ENCODE peak calls at places on chromosomes 13 and 19, in five cellular contexts. One of them, this sample, is unnamed.

GRCh38 chr19:9757544-9758501 is 10.7 kb downstream of the ZNF846 start:
- DNase-seq in T-helper 9 cell: no peak
- DNase-seq in stimulated activated CD8-positive, alpha-beta memory T cell treated with anti-CD3 and anti-CD28 coated beads, Interleukin-15, amount 100 ng/mL, for 1 hour: no peak
- DNase-seq in activated T-helper 1 cell treated with anti-CD3 and anti-CD28 coated beads, Interleukin-12 subunit alpha, Interleukin-12 subunit beta, Interleukin-2, Interleukin-4 antibody, amounts not matched to agents 30 ng/mL and 10 ng/mL and 1 ng/mL, durations not matched to agents 14 hours and 24 hours and 36 hours: no peak
- DNase-seq in cardiac fibroblast: no peak
- DNase-seq in this sample: no peak

GRCh38 chr19:48461982-48462655 is 6.7 kb downstream of the KCNJ14 start:
- DNase-seq in T-helper 9 cell: no peak
- DNase-seq in stimulated activated CD8-positive, alpha-beta memory T cell treated with anti-CD3 and anti-CD28 coated beads, Interleukin-15, amount 100 ng/mL, for 1 hour: no peak
- DNase-seq in activated T-helper 1 cell treated with anti-CD3 and anti-CD28 coated beads, Interleukin-12 subunit alpha, Interleukin-12 subunit beta, Interleukin-2, Interleukin-4 antibody, amounts not matched to agents 30 ng/mL and 10 ng/mL and 1 ng/mL, durations not matched to agents 14 hours and 24 hours and 36 hours: no peak
- DNase-seq in cardiac fibroblast: no peak
- DNase-seq in this sample: no peak

GRCh38 chr13:27079421-27079958 is 92.1 kb downstream of the USP12 start:
- DNase-seq in T-helper 9 cell: no peak
- DNase-seq in stimulated activated CD8-positive, alpha-beta memory T cell treated with anti-CD3 and anti-CD28 coated beads, Interleukin-15, amount 100 ng/mL, for 1 hour: no peak
- DNase-seq in activated T-helper 1 cell treated with anti-CD3 and anti-CD28 coated beads, Interleukin-12 subunit alpha, Interleukin-12 subunit beta, Interleukin-2, Interleukin-4 antibody, amounts not matched to agents 30 ng/mL and 10 ng/mL and 1 ng/mL, durations not matched to agents 14 hours and 24 hours and 36 hours: no peak
- DNase-seq in cardiac fibroblast: peak; percentile 73
- DNase-seq in this sample: peak; percentile 26

GRCh38 chr13:105634059-105634458 is 901.4 kb downstream of the EFNB2 start:
- DNase-seq in T-helper 9 cell: no peak
- DNase-seq in stimulated activated CD8-positive, alpha-beta memory T cell treated with anti-CD3 and anti-CD28 coated beads, Interleukin-15, amount 100 ng/mL, for 1 hour: no peak
- DNase-seq in activated T-helper 1 cell treated with anti-CD3 and anti-CD28 coated beads, Interleukin-12 subunit alpha, Interleukin-12 subunit beta, Interleukin-2, Interleukin-4 antibody, amounts not matched to agents 30 ng/mL and 10 ng/mL and 1 ng/mL, durations not matched to agents 14 hours and 24 hours and 36 hours: no peak
- DNase-seq in cardiac fibroblast: no peak
- DNase-seq in this sample: no peak

GRCh38 chr19:33715462-33715861 is 81.2 kb upstream of the KCTD15 start:
- DNase-seq in T-helper 9 cell: no peak
- DNase-seq in stimulated activated CD8-positive, alpha-beta memory T cell treated with anti-CD3 and anti-CD28 coated beads, Interleukin-15, amount 100 ng/mL, for 1 hour: no peak
- DNase-seq in activated T-helper 1 cell treated with anti-CD3 and anti-CD28 coated beads, Interleukin-12 subunit alpha, Interleukin-12 subunit beta, Interleukin-2, Interleukin-4 antibody, amounts not matched to agents 30 ng/mL and 10 ng/mL and 1 ng/mL, durations not matched to agents 14 hours and 24 hours and 36 hours: no peak
- DNase-seq in cardiac fibroblast: no peak
- DNase-seq in this sample: no peak

GRCh38 chr13:40125336-40125735 is 469.9 kb downstream of the COG6 start:
- DNase-seq in T-helper 9 cell: no peak
- DNase-seq in stimulated activated CD8-positive, alpha-beta memory T cell treated with anti-CD3 and anti-CD28 coated beads, Interleukin-15, amount 100 ng/mL, for 1 hour: no peak
- DNase-seq in activated T-helper 1 cell treated with anti-CD3 and anti-CD28 coated beads, Interleukin-12 subunit alpha, Interleukin-12 subunit beta, Interleukin-2, Interleukin-4 antibody, amounts not matched to agents 30 ng/mL and 10 ng/mL and 1 ng/mL, durations not matched to agents 14 hours and 24 hours and 36 hours: no peak
- DNase-seq in cardiac fibroblast: no peak
- DNase-seq in this sample: no peak

GRCh38 chr19:36918090-36918489 is 2.0 kb downstream of the ZNF568 start:
- DNase-seq in T-helper 9 cell: no peak
- DNase-seq in stimulated activated CD8-positive, alpha-beta memory T cell treated with anti-CD3 and anti-CD28 coated beads, Interleukin-15, amount 100 ng/mL, for 1 hour: no peak
- DNase-seq in activated T-helper 1 cell treated with anti-CD3 and anti-CD28 coated beads, Interleukin-12 subunit alpha, Interleukin-12 subunit beta, Interleukin-2, Interleukin-4 antibody, amounts not matched to agents 30 ng/mL and 10 ng/mL and 1 ng/mL, durations not matched to agents 14 hours and 24 hours and 36 hours: no peak
- DNase-seq in cardiac fibroblast: no peak
- DNase-seq in this sample: no peak

GRCh38 chr13:84049442-84049841 is 167.2 kb upstream of the SLITRK1 start:
- DNase-seq in T-helper 9 cell: no peak
- DNase-seq in stimulated activated CD8-positive, alpha-beta memory T cell treated with anti-CD3 and anti-CD28 coated beads, Interleukin-15, amount 100 ng/mL, for 1 hour: no peak
- DNase-seq in activated T-helper 1 cell treated with anti-CD3 and anti-CD28 coated beads, Interleukin-12 subunit alpha, Interleukin-12 subunit beta, Interleukin-2, Interleukin-4 antibody, amounts not matched to agents 30 ng/mL and 10 ng/mL and 1 ng/mL, durations not matched to agents 14 hours and 24 hours and 36 hours: no peak
- DNase-seq in cardiac fibroblast: no peak
- DNase-seq in this sample: no peak

GRCh38 chr13:34886987-34887386 is 55.1 kb upstream of the NBEA start:
- DNase-seq in T-helper 9 cell: no peak
- DNase-seq in stimulated activated CD8-positive, alpha-beta memory T cell treated with anti-CD3 and anti-CD28 coated beads, Interleukin-15, amount 100 ng/mL, for 1 hour: no peak
- DNase-seq in activated T-helper 1 cell treated with anti-CD3 and anti-CD28 coated beads, Interleukin-12 subunit alpha, Interleukin-12 subunit beta, Interleukin-2, Interleukin-4 antibody, amounts not matched to agents 30 ng/mL and 10 ng/mL and 1 ng/mL, durations not matched to agents 14 hours and 24 hours and 36 hours: no peak
- DNase-seq in cardiac fibroblast: no peak
- DNase-seq in this sample: no peak

GRCh38 chr13:48975101-48975925 is at the start of gene FNDC3A:
- DNase-seq in T-helper 9 cell: no peak
- DNase-seq in stimulated activated CD8-positive, alpha-beta memory T cell treated with anti-CD3 and anti-CD28 coated beads, Interleukin-15, amount 100 ng/mL, for 1 hour: peak; percentile 14
- DNase-seq in activated T-helper 1 cell treated with anti-CD3 and anti-CD28 coated beads, Interleukin-12 subunit alpha, Interleukin-12 subunit beta, Interleukin-2, Interleukin-4 antibody, amounts not matched to agents 30 ng/mL and 10 ng/mL and 1 ng/mL, durations not matched to agents 14 hours and 24 hours and 36 hours: peak; percentile 27
- DNase-seq in cardiac fibroblast: peak; percentile 70
- DNase-seq in this sample: peak; percentile 74

GRCh38 chr13:63024458-63024857 is 1608.8 kb upstream of the PCDH20 start:
- DNase-seq in T-helper 9 cell: no peak
- DNase-seq in stimulated activated CD8-positive, alpha-beta memory T cell treated with anti-CD3 and anti-CD28 coated beads, Interleukin-15, amount 100 ng/mL, for 1 hour: no peak
- DNase-seq in activated T-helper 1 cell treated with anti-CD3 and anti-CD28 coated beads, Interleukin-12 subunit alpha, Interleukin-12 subunit beta, Interleukin-2, Interleukin-4 antibody, amounts not matched to agents 30 ng/mL and 10 ng/mL and 1 ng/mL, durations not matched to agents 14 hours and 24 hours and 36 hours: no peak
- DNase-seq in cardiac fibroblast: no peak
- DNase-seq in this sample: no peak

GRCh38 chr13:46232281-46232680 is 20.6 kb downstream of the LRRC63 start:
- DNase-seq in T-helper 9 cell: no peak
- DNase-seq in stimulated activated CD8-positive, alpha-beta memory T cell treated with anti-CD3 and anti-CD28 coated beads, Interleukin-15, amount 100 ng/mL, for 1 hour: no peak
- DNase-seq in activated T-helper 1 cell treated with anti-CD3 and anti-CD28 coated beads, Interleukin-12 subunit alpha, Interleukin-12 subunit beta, Interleukin-2, Interleukin-4 antibody, amounts not matched to agents 30 ng/mL and 10 ng/mL and 1 ng/mL, durations not matched to agents 14 hours and 24 hours and 36 hours: no peak
- DNase-seq in cardiac fibroblast: peak; percentile 48
- DNase-seq in this sample: no peak

GRCh38 chr19:2306971-2307370 is 983 bp downstream of the LINGO3 start:
- DNase-seq in T-helper 9 cell: no peak
- DNase-seq in stimulated activated CD8-positive, alpha-beta memory T cell treated with anti-CD3 and anti-CD28 coated beads, Interleukin-15, amount 100 ng/mL, for 1 hour: no peak
- DNase-seq in activated T-helper 1 cell treated with anti-CD3 and anti-CD28 coated beads, Interleukin-12 subunit alpha, Interleukin-12 subunit beta, Interleukin-2, Interleukin-4 antibody, amounts not matched to agents 30 ng/mL and 10 ng/mL and 1 ng/mL, durations not matched to agents 14 hours and 24 hours and 36 hours: no peak
- DNase-seq in cardiac fibroblast: no peak
- DNase-seq in this sample: no peak

GRCh38 chr19:45263013-45263412 is 11.9 kb downstream of the MARK4 start:
- DNase-seq in T-helper 9 cell: no peak
- DNase-seq in stimulated activated CD8-positive, alpha-beta memory T cell treated with anti-CD3 and anti-CD28 coated beads, Interleukin-15, amount 100 ng/mL, for 1 hour: no peak
- DNase-seq in activated T-helper 1 cell treated with anti-CD3 and anti-CD28 coated beads, Interleukin-12 subunit alpha, Interleukin-12 subunit beta, Interleukin-2, Interleukin-4 antibody, amounts not matched to agents 30 ng/mL and 10 ng/mL and 1 ng/mL, durations not matched to agents 14 hours and 24 hours and 36 hours: no peak
- DNase-seq in cardiac fibroblast: no peak
- DNase-seq in this sample: no peak

GRCh38 chr13:105616313-105617075 is 919.0 kb downstream of the EFNB2 start:
- DNase-seq in T-helper 9 cell: no peak
- DNase-seq in stimulated activated CD8-positive, alpha-beta memory T cell treated with anti-CD3 and anti-CD28 coated beads, Interleukin-15, amount 100 ng/mL, for 1 hour: no peak
- DNase-seq in activated T-helper 1 cell treated with anti-CD3 and anti-CD28 coated beads, Interleukin-12 subunit alpha, Interleukin-12 subunit beta, Interleukin-2, Interleukin-4 antibody, amounts not matched to agents 30 ng/mL and 10 ng/mL and 1 ng/mL, durations not matched to agents 14 hours and 24 hours and 36 hours: no peak
- DNase-seq in cardiac fibroblast: no peak
- DNase-seq in this sample: no peak

GRCh38 chr13:47798194-47798593 is 202.9 kb downstream of the SUCLA2 start:
- DNase-seq in T-helper 9 cell: no peak
- DNase-seq in stimulated activated CD8-positive, alpha-beta memory T cell treated with anti-CD3 and anti-CD28 coated beads, Interleukin-15, amount 100 ng/mL, for 1 hour: no peak
- DNase-seq in activated T-helper 1 cell treated with anti-CD3 and anti-CD28 coated beads, Interleukin-12 subunit alpha, Interleukin-12 subunit beta, Interleukin-2, Interleukin-4 antibody, amounts not matched to agents 30 ng/mL and 10 ng/mL and 1 ng/mL, durations not matched to agents 14 hours and 24 hours and 36 hours: no peak
- DNase-seq in cardiac fibroblast: no peak
- DNase-seq in this sample: no peak

GRCh38 chr19:49217382-49217781 is 59.8 kb downstream of the TRPM4 start:
- DNase-seq in T-helper 9 cell: no peak
- DNase-seq in stimulated activated CD8-positive, alpha-beta memory T cell treated with anti-CD3 and anti-CD28 coated beads, Interleukin-15, amount 100 ng/mL, for 1 hour: no peak
- DNase-seq in activated T-helper 1 cell treated with anti-CD3 and anti-CD28 coated beads, Interleukin-12 subunit alpha, Interleukin-12 subunit beta, Interleukin-2, Interleukin-4 antibody, amounts not matched to agents 30 ng/mL and 10 ng/mL and 1 ng/mL, durations not matched to agents 14 hours and 24 hours and 36 hours: no peak
- DNase-seq in cardiac fibroblast: peak; percentile 89
- DNase-seq in this sample: no peak

GRCh38 chr13:50679321-50679720 is 164.2 kb downstream of the DLEU7 start:
- DNase-seq in T-helper 9 cell: no peak
- DNase-seq in stimulated activated CD8-positive, alpha-beta memory T cell treated with anti-CD3 and anti-CD28 coated beads, Interleukin-15, amount 100 ng/mL, for 1 hour: no peak
- DNase-seq in activated T-helper 1 cell treated with anti-CD3 and anti-CD28 coated beads, Interleukin-12 subunit alpha, Interleukin-12 subunit beta, Interleukin-2, Interleukin-4 antibody, amounts not matched to agents 30 ng/mL and 10 ng/mL and 1 ng/mL, durations not matched to agents 14 hours and 24 hours and 36 hours: no peak
- DNase-seq in cardiac fibroblast: peak; percentile 44
- DNase-seq in this sample: no peak

GRCh38 chr19:5130371-5131030 is 161.6 kb downstream of the KDM4B start:
- DNase-seq in T-helper 9 cell: peak; percentile 7
- DNase-seq in stimulated activated CD8-positive, alpha-beta memory T cell treated with anti-CD3 and anti-CD28 coated beads, Interleukin-15, amount 100 ng/mL, for 1 hour: peak; percentile 17
- DNase-seq in activated T-helper 1 cell treated with anti-CD3 and anti-CD28 coated beads, Interleukin-12 subunit alpha, Interleukin-12 subunit beta, Interleukin-2, Interleukin-4 antibody, amounts not matched to agents 30 ng/mL and 10 ng/mL and 1 ng/mL, durations not matched to agents 14 hours and 24 hours and 36 hours: no peak
- DNase-seq in cardiac fibroblast: no peak
- DNase-seq in this sample: no peak

GRCh38 chr19:23527797-23528196 is 132.5 kb upstream of the ZNF91 start:
- DNase-seq in T-helper 9 cell: no peak
- DNase-seq in stimulated activated CD8-positive, alpha-beta memory T cell treated with anti-CD3 and anti-CD28 coated beads, Interleukin-15, amount 100 ng/mL, for 1 hour: no peak
- DNase-seq in activated T-helper 1 cell treated with anti-CD3 and anti-CD28 coated beads, Interleukin-12 subunit alpha, Interleukin-12 subunit beta, Interleukin-2, Interleukin-4 antibody, amounts not matched to agents 30 ng/mL and 10 ng/mL and 1 ng/mL, durations not matched to agents 14 hours and 24 hours and 36 hours: no peak
- DNase-seq in cardiac fibroblast: no peak
- DNase-seq in this sample: no peak

GRCh38 chr13:29922896-29923295 is 72.5 kb upstream of the UBL3 start:
- DNase-seq in T-helper 9 cell: no peak
- DNase-seq in stimulated activated CD8-positive, alpha-beta memory T cell treated with anti-CD3 and anti-CD28 coated beads, Interleukin-15, amount 100 ng/mL, for 1 hour: no peak
- DNase-seq in activated T-helper 1 cell treated with anti-CD3 and anti-CD28 coated beads, Interleukin-12 subunit alpha, Interleukin-12 subunit beta, Interleukin-2, Interleukin-4 antibody, amounts not matched to agents 30 ng/mL and 10 ng/mL and 1 ng/mL, durations not matched to agents 14 hours and 24 hours and 36 hours: no peak
- DNase-seq in cardiac fibroblast: peak; percentile 62
- DNase-seq in this sample: no peak

GRCh38 chr19:18875726-18876125 is 20.2 kb downstream of the CERS1 start:
- DNase-seq in T-helper 9 cell: no peak
- DNase-seq in stimulated activated CD8-positive, alpha-beta memory T cell treated with anti-CD3 and anti-CD28 coated beads, Interleukin-15, amount 100 ng/mL, for 1 hour: no peak
- DNase-seq in activated T-helper 1 cell treated with anti-CD3 and anti-CD28 coated beads, Interleukin-12 subunit alpha, Interleukin-12 subunit beta, Interleukin-2, Interleukin-4 antibody, amounts not matched to agents 30 ng/mL and 10 ng/mL and 1 ng/mL, durations not matched to agents 14 hours and 24 hours and 36 hours: no peak
- DNase-seq in cardiac fibroblast: no peak
- DNase-seq in this sample: no peak

GRCh38 chr13:27020415-27020814 is 151.2 kb downstream of the USP12 start:
- DNase-seq in T-helper 9 cell: no peak
- DNase-seq in stimulated activated CD8-positive, alpha-beta memory T cell treated with anti-CD3 and anti-CD28 coated beads, Interleukin-15, amount 100 ng/mL, for 1 hour: no peak
- DNase-seq in activated T-helper 1 cell treated with anti-CD3 and anti-CD28 coated beads, Interleukin-12 subunit alpha, Interleukin-12 subunit beta, Interleukin-2, Interleukin-4 antibody, amounts not matched to agents 30 ng/mL and 10 ng/mL and 1 ng/mL, durations not matched to agents 14 hours and 24 hours and 36 hours: no peak
- DNase-seq in cardiac fibroblast: no peak
- DNase-seq in this sample: no peak

GRCh38 chr19:46015080-46015960 is 7.5 kb downstream of the PGLYRP1 start:
- DNase-seq in T-helper 9 cell: peak; percentile 63
- DNase-seq in stimulated activated CD8-positive, alpha-beta memory T cell treated with anti-CD3 and anti-CD28 coated beads, Interleukin-15, amount 100 ng/mL, for 1 hour: peak; percentile 32
- DNase-seq in activated T-helper 1 cell treated with anti-CD3 and anti-CD28 coated beads, Interleukin-12 subunit alpha, Interleukin-12 subunit beta, Interleukin-2, Interleukin-4 antibody, amounts not matched to agents 30 ng/mL and 10 ng/mL and 1 ng/mL, durations not matched to agents 14 hours and 24 hours and 36 hours: peak; percentile 50
- DNase-seq in cardiac fibroblast: peak; percentile 48
- DNase-seq in this sample: no peak

GRCh38 chr13:26198116-26198515 is 24.0 kb downstream of the RNF6 start:
- DNase-seq in T-helper 9 cell: no peak
- DNase-seq in stimulated activated CD8-positive, alpha-beta memory T cell treated with anti-CD3 and anti-CD28 coated beads, Interleukin-15, amount 100 ng/mL, for 1 hour: no peak
- DNase-seq in activated T-helper 1 cell treated with anti-CD3 and anti-CD28 coated beads, Interleukin-12 subunit alpha, Interleukin-12 subunit beta, Interleukin-2, Interleukin-4 antibody, amounts not matched to agents 30 ng/mL and 10 ng/mL and 1 ng/mL, durations not matched to agents 14 hours and 24 hours and 36 hours: no peak
- DNase-seq in cardiac fibroblast: no peak
- DNase-seq in this sample: no peak

GRCh38 chr19:45144431-45145269 is 16.1 kb downstream of the NKPD1 start:
- DNase-seq in T-helper 9 cell: no peak
- DNase-seq in stimulated activated CD8-positive, alpha-beta memory T cell treated with anti-CD3 and anti-CD28 coated beads, Interleukin-15, amount 100 ng/mL, for 1 hour: no peak
- DNase-seq in activated T-helper 1 cell treated with anti-CD3 and anti-CD28 coated beads, Interleukin-12 subunit alpha, Interleukin-12 subunit beta, Interleukin-2, Interleukin-4 antibody, amounts not matched to agents 30 ng/mL and 10 ng/mL and 1 ng/mL, durations not matched to agents 14 hours and 24 hours and 36 hours: no peak
- DNase-seq in cardiac fibroblast: no peak
- DNase-seq in this sample: no peak

GRCh38 chr19:17076539-17076919 is 952 bp downstream of the MYO9B start:
- DNase-seq in T-helper 9 cell: peak; percentile 8
- DNase-seq in stimulated activated CD8-positive, alpha-beta memory T cell treated with anti-CD3 and anti-CD28 coated beads, Interleukin-15, amount 100 ng/mL, for 1 hour: no peak
- DNase-seq in activated T-helper 1 cell treated with anti-CD3 and anti-CD28 coated beads, Interleukin-12 subunit alpha, Interleukin-12 subunit beta, Interleukin-2, Interleukin-4 antibody, amounts not matched to agents 30 ng/mL and 10 ng/mL and 1 ng/mL, durations not matched to agents 14 hours and 24 hours and 36 hours: no peak
- DNase-seq in cardiac fibroblast: no peak
- DNase-seq in this sample: no peak

GRCh38 chr19:38168632-38169031 is 55.4 kb downstream of the DPF1 start:
- DNase-seq in T-helper 9 cell: no peak
- DNase-seq in stimulated activated CD8-positive, alpha-beta memory T cell treated with anti-CD3 and anti-CD28 coated beads, Interleukin-15, amount 100 ng/mL, for 1 hour: no peak
- DNase-seq in activated T-helper 1 cell treated with anti-CD3 and anti-CD28 coated beads, Interleukin-12 subunit alpha, Interleukin-12 subunit beta, Interleukin-2, Interleukin-4 antibody, amounts not matched to agents 30 ng/mL and 10 ng/mL and 1 ng/mL, durations not matched to agents 14 hours and 24 hours and 36 hours: no peak
- DNase-seq in cardiac fibroblast: no peak
- DNase-seq in this sample: no peak

GRCh38 chr19:41409288-41409687 is 11.7 kb downstream of the BCKDHA start:
- DNase-seq in T-helper 9 cell: no peak
- DNase-seq in stimulated activated CD8-positive, alpha-beta memory T cell treated with anti-CD3 and anti-CD28 coated beads, Interleukin-15, amount 100 ng/mL, for 1 hour: no peak
- DNase-seq in activated T-helper 1 cell treated with anti-CD3 and anti-CD28 coated beads, Interleukin-12 subunit alpha, Interleukin-12 subunit beta, Interleukin-2, Interleukin-4 antibody, amounts not matched to agents 30 ng/mL and 10 ng/mL and 1 ng/mL, durations not matched to agents 14 hours and 24 hours and 36 hours: no peak
- DNase-seq in cardiac fibroblast: peak; percentile 48
- DNase-seq in this sample: no peak